ENCODE peak calls at places on chromosome 9, in seven cellular contexts. One of them, this sample, is unnamed.
A peak's percentile ranks its signal among the peaks of the same experiment; 100 is the strongest.

GRCh38 chr9:18980124-18980660 is 52.8 kb downstream of the SAXO1 start:
- DNase-seq in Peyer's patch: no peak
- DNase-seq in tibial nerve: no peak
- DNase-seq in H9: no peak
- DNase-seq in colonic mucosa: no peak
- DNase-seq in cardiac muscle cell: peak; percentile 5
- DNase-seq in B cell: no peak
- DNase-seq in this sample: no peak

GRCh38 chr9:35348109-35348508 is 141.8 kb upstream of the RUSC2 start:
- DNase-seq in Peyer's patch: no peak
- DNase-seq in tibial nerve: no peak
- DNase-seq in H9: no peak
- DNase-seq in colonic mucosa: no peak
- DNase-seq in cardiac muscle cell: no peak
- DNase-seq in B cell: no peak
- DNase-seq in this sample: no peak

GRCh38 chr9:107243757-107244156 is 39.3 kb upstream of the RAD23B start:
- DNase-seq in Peyer's patch: no peak
- DNase-seq in tibial nerve: no peak
- DNase-seq in H9: no peak
- DNase-seq in colonic mucosa: peak; percentile 82
- DNase-seq in cardiac muscle cell: no peak
- DNase-seq in B cell: no peak
- DNase-seq in this sample: peak; percentile 69

GRCh38 chr9:69535911-69536310 is 136.3 kb downstream of the APBA1 start:
- DNase-seq in Peyer's patch: no peak
- DNase-seq in tibial nerve: no peak
- DNase-seq in H9: no peak
- DNase-seq in colonic mucosa: no peak
- DNase-seq in cardiac muscle cell: no peak
- DNase-seq in B cell: no peak
- DNase-seq in this sample: no peak

GRCh38 chr9:124697326-124698200 is 73.5 kb downstream of the NR6A1 start:
- DNase-seq in Peyer's patch: no peak
- DNase-seq in tibial nerve: no peak
- DNase-seq in H9: no peak
- DNase-seq in colonic mucosa: no peak
- DNase-seq in cardiac muscle cell: peak; percentile 76
- DNase-seq in B cell: no peak
- DNase-seq in this sample: no peak

GRCh38 chr9:97521576-97522333 is 20.3 kb downstream of the TMOD1 start:
- DNase-seq in Peyer's patch: no peak
- DNase-seq in tibial nerve: no peak
- DNase-seq in H9: no peak
- DNase-seq in colonic mucosa: no peak
- DNase-seq in cardiac muscle cell: no peak
- DNase-seq in B cell: no peak
- DNase-seq in this sample: no peak

GRCh38 chr9:114518599-114519022 is 13.3 kb upstream of the WHRN start:
- DNase-seq in Peyer's patch: no peak
- DNase-seq in tibial nerve: no peak
- DNase-seq in H9: no peak
- DNase-seq in colonic mucosa: no peak
- DNase-seq in cardiac muscle cell: no peak
- DNase-seq in B cell: peak; percentile 35
- DNase-seq in this sample: no peak

GRCh38 chr9:123131258-123131657 is 97.8 kb downstream of the GPR21 start:
- DNase-seq in Peyer's patch: no peak
- DNase-seq in tibial nerve: no peak
- DNase-seq in H9: no peak
- DNase-seq in colonic mucosa: no peak
- DNase-seq in cardiac muscle cell: peak; percentile 72
- DNase-seq in B cell: no peak
- DNase-seq in this sample: no peak

GRCh38 chr9:134896834-134897583 is 16.4 kb downstream of the FCN2 start:
- DNase-seq in Peyer's patch: no peak
- DNase-seq in tibial nerve: no peak
- DNase-seq in H9: no peak
- DNase-seq in colonic mucosa: no peak
- DNase-seq in cardiac muscle cell: no peak
- DNase-seq in B cell: no peak
- DNase-seq in this sample: no peak

GRCh38 chr9:101628173-101628572 is 33.4 kb upstream of the PPP3R2 start:
- DNase-seq in Peyer's patch: no peak
- DNase-seq in tibial nerve: no peak
- DNase-seq in H9: no peak
- DNase-seq in colonic mucosa: no peak
- DNase-seq in cardiac muscle cell: peak; percentile 1
- DNase-seq in B cell: no peak
- DNase-seq in this sample: no peak

GRCh38 chr9:111038336-111039202 is at the start of gene LPAR1:
- DNase-seq in Peyer's patch: peak; percentile 17
- DNase-seq in tibial nerve: peak; percentile 75
- DNase-seq in H9: peak; percentile 66
- DNase-seq in colonic mucosa: peak; percentile 79
- DNase-seq in cardiac muscle cell: peak; percentile 72
- DNase-seq in B cell: no peak
- DNase-seq in this sample: peak; percentile 36

GRCh38 chr9:36037580-36038169 is 962 bp downstream of the RECK start:
- DNase-seq in Peyer's patch: no peak
- DNase-seq in tibial nerve: no peak
- DNase-seq in H9: no peak
- DNase-seq in colonic mucosa: no peak
- DNase-seq in cardiac muscle cell: peak; percentile 44
- DNase-seq in B cell: no peak
- DNase-seq in this sample: no peak

GRCh38 chr9:110443146-110443877 is 105.6 kb upstream of the TXNDC8 start:
- DNase-seq in Peyer's patch: no peak
- DNase-seq in tibial nerve: no peak
- DNase-seq in H9: no peak
- DNase-seq in colonic mucosa: no peak
- DNase-seq in cardiac muscle cell: peak; percentile 86
- DNase-seq in B cell: no peak
- DNase-seq in this sample: no peak

GRCh38 chr9:129343697-129344375 is 165.8 kb upstream of the IER5L start:
- DNase-seq in Peyer's patch: no peak
- DNase-seq in tibial nerve: peak; percentile 46
- DNase-seq in H9: no peak
- DNase-seq in colonic mucosa: peak; percentile 45
- DNase-seq in cardiac muscle cell: peak; percentile 75
- DNase-seq in B cell: no peak
- DNase-seq in this sample: peak; percentile 85

GRCh38 chr9:132630811-132631210 is 39.0 kb downstream of the DDX31 start:
- DNase-seq in Peyer's patch: no peak
- DNase-seq in tibial nerve: no peak
- DNase-seq in H9: no peak
- DNase-seq in colonic mucosa: no peak
- DNase-seq in cardiac muscle cell: no peak
- DNase-seq in B cell: no peak
- DNase-seq in this sample: no peak

GRCh38 chr9:2053883-2054845 is 39.0 kb downstream of the SMARCA2 start:
- DNase-seq in Peyer's patch: peak; percentile 78
- DNase-seq in tibial nerve: no peak
- DNase-seq in H9: no peak
- DNase-seq in colonic mucosa: peak; percentile 23
- DNase-seq in cardiac muscle cell: peak; percentile 47
- DNase-seq in B cell: peak; percentile 83
- DNase-seq in this sample: no peak

GRCh38 chr9:137423810-137424291 is 658 bp downstream of the NOXA1 start:
- DNase-seq in Peyer's patch: no peak
- DNase-seq in tibial nerve: no peak
- DNase-seq in H9: no peak
- DNase-seq in colonic mucosa: peak; percentile 62
- DNase-seq in cardiac muscle cell: no peak
- DNase-seq in B cell: no peak
- DNase-seq in this sample: peak; percentile 83

GRCh38 chr9:120612218-120612617 is 32.3 kb upstream of the CDK5RAP2 start:
- DNase-seq in Peyer's patch: no peak
- DNase-seq in tibial nerve: no peak
- DNase-seq in H9: no peak
- DNase-seq in colonic mucosa: no peak
- DNase-seq in cardiac muscle cell: peak; percentile 14
- DNase-seq in B cell: no peak
- DNase-seq in this sample: no peak
- TF ChIP-seq CTCF in Peyer's patch: no peak
- TF ChIP-seq CTCF in tibial nerve: no peak
- TF ChIP-seq CTCF in H9: peak; percentile 57
- TF ChIP-seq CTCF in colonic mucosa: no peak
- TF ChIP-seq CTCF in cardiac muscle cell: no peak
- TF ChIP-seq CTCF in B cell: no peak
- TF ChIP-seq CTCF in this sample: no peak

GRCh38 chr9:127520941-127521918 is 69.9 kb downstream of the LRSAM1 start:
- DNase-seq in Peyer's patch: no peak
- DNase-seq in tibial nerve: no peak
- DNase-seq in H9: peak; percentile 75
- DNase-seq in colonic mucosa: no peak
- DNase-seq in cardiac muscle cell: peak; percentile 93
- DNase-seq in B cell: no peak
- DNase-seq in this sample: peak; percentile 36

GRCh38 chr9:127521919-127522304 is 70.6 kb downstream of the LRSAM1 start:
- DNase-seq in Peyer's patch: no peak
- DNase-seq in tibial nerve: no peak
- DNase-seq in H9: no peak
- DNase-seq in colonic mucosa: no peak
- DNase-seq in cardiac muscle cell: no peak
- DNase-seq in B cell: no peak
- DNase-seq in this sample: peak; percentile 87

GRCh38 chr9:127522727-127523126 is 71.4 kb downstream of the LRSAM1 start:
- DNase-seq in Peyer's patch: no peak
- DNase-seq in tibial nerve: no peak
- DNase-seq in H9: no peak
- DNase-seq in colonic mucosa: peak; percentile 48
- DNase-seq in cardiac muscle cell: no peak
- DNase-seq in B cell: no peak
- DNase-seq in this sample: peak; percentile 63

GRCh38 chr9:127524373-127524772 is 73.1 kb downstream of the LRSAM1 start:
- DNase-seq in Peyer's patch: no peak
- DNase-seq in tibial nerve: no peak
- DNase-seq in H9: peak; percentile 61
- DNase-seq in colonic mucosa: no peak
- DNase-seq in cardiac muscle cell: peak; percentile 61
- DNase-seq in B cell: no peak
- DNase-seq in this sample: no peak

DNA sequence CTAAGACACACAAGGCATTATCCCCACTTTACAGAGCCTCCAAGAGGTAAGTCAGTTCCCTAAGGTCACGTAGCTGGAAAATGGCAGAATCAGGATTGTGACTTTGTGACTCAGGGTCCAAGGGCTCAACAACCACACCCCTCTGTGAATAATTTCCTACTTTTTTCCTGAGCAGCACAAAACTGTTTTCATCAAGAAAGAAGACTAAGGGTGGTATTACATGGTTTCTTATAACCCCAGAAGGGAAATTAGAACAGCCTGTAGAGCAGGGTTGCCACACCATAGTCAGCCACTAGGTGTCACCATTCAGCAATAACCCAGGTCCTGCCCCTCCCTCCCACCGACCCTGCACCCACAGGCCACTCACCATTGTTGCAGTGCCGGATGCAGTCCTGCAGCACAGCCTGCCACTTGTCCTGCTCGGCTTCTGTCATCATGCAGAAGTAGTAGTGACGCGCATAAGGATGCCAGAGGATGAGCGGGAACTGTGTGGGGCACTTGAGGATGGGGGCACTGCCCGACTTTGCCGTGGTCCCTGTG is 72.1 kb downstream of the LRSAM1 start:
- DNase-seq in Peyer's patch: no peak
- DNase-seq in tibial nerve: no peak
- DNase-seq in H9: no peak
- DNase-seq in colonic mucosa: no peak
- DNase-seq in cardiac muscle cell: peak; percentile 54
- DNase-seq in B cell: no peak
- DNase-seq in this sample: no peak
- TF ChIP-seq CTCF in Peyer's patch: peak; percentile 46
- TF ChIP-seq CTCF in tibial nerve: no peak
- TF ChIP-seq CTCF in H9: peak; percentile 75
- TF ChIP-seq CTCF in colonic mucosa: peak; percentile 18
- TF ChIP-seq CTCF in cardiac muscle cell: peak; percentile 54
- TF ChIP-seq CTCF in B cell: no peak
- TF ChIP-seq CTCF in this sample: no peak

GRCh38 chr9:121286973-121287721 is 19.2 kb downstream of the GSN start:
- DNase-seq in Peyer's patch: no peak
- DNase-seq in tibial nerve: peak; percentile 84
- DNase-seq in H9: peak; percentile 94
- DNase-seq in colonic mucosa: peak; percentile 91
- DNase-seq in cardiac muscle cell: peak; percentile 97
- DNase-seq in B cell: no peak
- DNase-seq in this sample: peak; percentile 79
- TF ChIP-seq CTCF in Peyer's patch: peak; percentile 34
- TF ChIP-seq CTCF in tibial nerve: peak; percentile 13
- TF ChIP-seq CTCF in H9: peak; percentile 58
- TF ChIP-seq CTCF in colonic mucosa: no peak
- TF ChIP-seq CTCF in cardiac muscle cell: peak; percentile 34
- TF ChIP-seq CTCF in B cell: no peak
- TF ChIP-seq CTCF in this sample: no peak

GRCh38 chr9:95087659-95088242 is 229.8 kb downstream of the FANCC start:
- DNase-seq in Peyer's patch: no peak
- DNase-seq in tibial nerve: no peak
- DNase-seq in H9: no peak
- DNase-seq in colonic mucosa: no peak
- DNase-seq in cardiac muscle cell: no peak
- DNase-seq in B cell: no peak
- DNase-seq in this sample: peak; percentile 50
- TF ChIP-seq CTCF in Peyer's patch: no peak
- TF ChIP-seq CTCF in tibial nerve: no peak
- TF ChIP-seq CTCF in H9: peak; percentile 42
- TF ChIP-seq CTCF in colonic mucosa: no peak
- TF ChIP-seq CTCF in cardiac muscle cell: no peak
- TF ChIP-seq CTCF in B cell: no peak
- TF ChIP-seq CTCF in this sample: no peak

GRCh38 chr9:93587651-93588347 is 11.4 kb downstream of the PHF2 start:
- DNase-seq in Peyer's patch: no peak
- DNase-seq in tibial nerve: no peak
- DNase-seq in H9: peak; percentile 41
- DNase-seq in colonic mucosa: no peak
- DNase-seq in cardiac muscle cell: no peak
- DNase-seq in B cell: no peak
- DNase-seq in this sample: no peak
- TF ChIP-seq CTCF in Peyer's patch: no peak
- TF ChIP-seq CTCF in tibial nerve: no peak
- TF ChIP-seq CTCF in H9: peak; percentile 31
- TF ChIP-seq CTCF in colonic mucosa: no peak
- TF ChIP-seq CTCF in cardiac muscle cell: peak; percentile 14
- TF ChIP-seq CTCF in B cell: no peak
- TF ChIP-seq CTCF in this sample: no peak

GRCh38 chr9:133683494-133684460 is 47.6 kb downstream of the DBH start:
- DNase-seq in Peyer's patch: peak; percentile 49
- DNase-seq in tibial nerve: no peak
- DNase-seq in H9: no peak
- DNase-seq in colonic mucosa: no peak
- DNase-seq in cardiac muscle cell: peak; percentile 66
- DNase-seq in B cell: no peak
- DNase-seq in this sample: no peak
- TF ChIP-seq CTCF in Peyer's patch: no peak
- TF ChIP-seq CTCF in tibial nerve: no peak
- TF ChIP-seq CTCF in H9: no peak
- TF ChIP-seq CTCF in colonic mucosa: no peak
- TF ChIP-seq CTCF in cardiac muscle cell: peak; percentile 13
- TF ChIP-seq CTCF in B cell: no peak
- TF ChIP-seq CTCF in this sample: no peak

GRCh38 chr9:127763918-127764384 is 14.5 kb downstream of the SH2D3C start:
- DNase-seq in Peyer's patch: peak; percentile 52
- DNase-seq in tibial nerve: no peak
- DNase-seq in H9: peak; percentile 80
- DNase-seq in colonic mucosa: no peak
- DNase-seq in cardiac muscle cell: peak; percentile 67
- DNase-seq in B cell: peak; percentile 51
- DNase-seq in this sample: peak; percentile 35
- TF ChIP-seq CTCF in Peyer's patch: peak; percentile 59
- TF ChIP-seq CTCF in tibial nerve: peak; percentile 13
- TF ChIP-seq CTCF in H9: peak; percentile 72
- TF ChIP-seq CTCF in colonic mucosa: peak; percentile 43
- TF ChIP-seq CTCF in cardiac muscle cell: peak; percentile 47
- TF ChIP-seq CTCF in B cell: peak; percentile 34
- TF ChIP-seq CTCF in this sample: no peak

This sample was measured in Calu3.